ENCODE peak calls at places on chromosomes 5 and 9, in seven cellular contexts. L, I, N, V, D, R and W are unnamed samples.

GRCh38 chr5:95808686-95809413 is 13.7 kb downstream of the GLRX start:
- DNase-seq in L (no peak), I (peak; percentile 60), N (no peak), V (peak; percentile 91), D (peak; percentile 99), R (peak; percentile 53), W (peak; percentile 83)

GRCh38 chr9:89482950-89483349 is 15.0 kb downstream of the SEMA4D start:
- DNase-seq in L (no peak), I (no peak), N (no peak), V (no peak), D (no peak), R (no peak), W (no peak)

GRCh38 chr9:135662758-135663450 is at the start of gene LCN9:
- DNase-seq in L (no peak), I (peak; percentile 30), N (no peak), V (no peak), D (no peak), R (no peak), W (no peak)

GRCh38 chr9:125493861-125494554 is 213.0 kb downstream of the MAPKAP1 start:
- DNase-seq in L (no peak), I (peak; percentile 23), N (no peak), V (no peak), D (no peak), R (no peak), W (no peak)

GRCh38 chr9:22307013-22307711 is 139.5 kb upstream of the DMRTA1 start:
- DNase-seq in L (no peak), I (peak; percentile 80), N (peak; percentile 26), V (peak; percentile 3), D (peak; percentile 24), R (no peak), W (no peak)

GRCh38 chr9:128193469-128194096 is 2.2 kb upstream of the CIZ1 start:
- DNase-seq in L (no peak), I (no peak), N (no peak), V (no peak), D (no peak), R (no peak), W (no peak)

GRCh38 chr9:132670359-132670815 is at the start of gene GTF3C4:
- DNase-seq in L (peak; percentile 95), I (peak; percentile 23), N (peak; percentile 87), V (peak; percentile 89), D (peak; percentile 68), R (peak; percentile 87), W (peak; percentile 90)

GRCh38 chr9:122200960-122201635 is 27.7 kb downstream of the LHX6 start:
- DNase-seq in L (peak; percentile 20), I (peak; percentile 54), N (no peak), V (no peak), D (peak; percentile 60), R (no peak), W (no peak)

GRCh38 chr5:73280821-73281746 is 108.1 kb downstream of the TMEM174 start:
- DNase-seq in L (no peak), I (peak; percentile 76), N (no peak), V (no peak), D (no peak), R (peak; percentile 71), W (no peak)

GRCh38 chr9:121267689-121268597 is at the start of gene GSN:
- DNase-seq in L (peak; percentile 97), I (peak; percentile 53), N (peak; percentile 43), V (peak; percentile 86), D (peak; percentile 43), R (peak; percentile 81), W (no peak)

GRCh38 chr5:173629628-173630027 is 13.2 kb upstream of the BOD1 start:
- DNase-seq in L (no peak), I (no peak), N (peak; percentile 44), V (peak; percentile 39), D (peak; percentile 24), R (no peak), W (no peak)

GRCh38 chr5:149337746-149338145 is 7.6 kb upstream of the GRPEL2 start:
- DNase-seq in L (no peak), I (no peak), N (no peak), V (no peak), D (no peak), R (no peak), W (no peak)

GRCh38 chr9:108049026-108049591 is 559.5 kb upstream of the KLF4 start:
- DNase-seq in L (no peak), I (peak; percentile 94), N (no peak), V (no peak), D (no peak), R (no peak), W (no peak)

GRCh38 chr5:97142521-97143254 is at the start of gene LIX1:
- DNase-seq in L (no peak), I (peak; percentile 54), N (peak; percentile 41), V (peak; percentile 29), D (peak; percentile 75), R (no peak), W (no peak)

GRCh38 chr5:10725636-10726035 is 35.4 kb downstream of the DAP start:
- DNase-seq in L (no peak), I (no peak), N (no peak), V (no peak), D (no peak), R (no peak), W (no peak)

GRCh38 chr5:129747847-129748407 is at the start of gene MINAR2:
- DNase-seq in L (no peak), I (no peak), N (no peak), V (no peak), D (no peak), R (no peak), W (no peak)

GRCh38 chr5:54547711-54548250 is 30.2 kb downstream of the SNX18 start:
- DNase-seq in L (no peak), I (peak; percentile 87), N (no peak), V (no peak), D (no peak), R (peak; percentile 34), W (peak; percentile 76)

GRCh38 chr5:16987776-16988175 is 51.7 kb upstream of the MYO10 start:
- DNase-seq in L (no peak), I (no peak), N (no peak), V (no peak), D (no peak), R (no peak), W (no peak)

GRCh38 chr9:129483467-129484324 is 137.2 kb downstream of the C9orf50 start:
- DNase-seq in L (peak; percentile 87), I (peak; percentile 95), N (no peak), V (no peak), D (no peak), R (peak; percentile 87), W (peak; percentile 96)

GRCh38 chr9:34651286-34651685 is 699 bp upstream of the IL11RA start:
- DNase-seq in L (no peak), I (peak; percentile 43), N (no peak), V (no peak), D (no peak), R (no peak), W (no peak)

GRCh38 chr5:156956321-156956720 is 6.7 kb downstream of the TIMD4 start:
- DNase-seq in L (no peak), I (no peak), N (no peak), V (no peak), D (no peak), R (no peak), W (no peak)

GRCh38 chr5:155200608-155201007 is 187.1 kb downstream of the KIF4B start:
- DNase-seq in L (no peak), I (no peak), N (no peak), V (no peak), D (no peak), R (no peak), W (no peak)

GRCh38 chr5:663436-664342 is 29.5 kb downstream of the TPPP start:
- DNase-seq in L (peak; percentile 76), I (no peak), N (no peak), V (no peak), D (no peak), R (no peak), W (no peak)

GRCh38 chr9:133534346-133535284 is at the start of gene ADAMTSL2:
- DNase-seq in L (peak; percentile 83), I (peak; percentile 63), N (peak; percentile 39), V (no peak), D (peak; percentile 32), R (peak; percentile 38), W (peak; percentile 77)

GRCh38 chr5:171520300-171521170 is 101.1 kb downstream of the FGF18 start:
- DNase-seq in L (no peak), I (no peak), N (no peak), V (no peak), D (no peak), R (no peak), W (no peak)

GRCh38 chr5:67992919-67993318 is 222.6 kb upstream of the PIK3R1 start:
- DNase-seq in L (no peak), I (peak; percentile 39), N (no peak), V (no peak), D (no peak), R (no peak), W (no peak)

GRCh38 chr5:62376064-62376463 is 27.6 kb downstream of the DIMT1 start:
- DNase-seq in L (no peak), I (peak; percentile 42), N (no peak), V (no peak), D (no peak), R (no peak), W (no peak)

GRCh38 chr9:4742246-4742645 is 1.2 kb upstream of the AK3 start:
- DNase-seq in L (no peak), I (no peak), N (no peak), V (no peak), D (no peak), R (no peak), W (no peak)

GRCh38 chr5:178465228-178465860 is 124.8 kb downstream of the COL23A1 start:
- DNase-seq in L (no peak), I (no peak), N (no peak), V (no peak), D (no peak), R (no peak), W (no peak)

GRCh38 chr9:137689745-137690529 is 71.1 kb downstream of the EHMT1 start:
- DNase-seq in L (no peak), I (peak; percentile 92), N (no peak), V (no peak), D (peak; percentile 44), R (no peak), W (no peak)

GRCh38 chr5:79841172-79841571 is 149.9 kb downstream of the MTX3 start:
- DNase-seq in L (no peak), I (no peak), N (no peak), V (no peak), D (no peak), R (no peak), W (no peak)

GRCh38 chr5:171855798-171856772 is 70.5 kb downstream of the SMIM23 start:
- DNase-seq in L (no peak), I (peak; percentile 54), N (no peak), V (no peak), D (peak; percentile 95), R (no peak), W (no peak)

GRCh38 chr5:72878854-72879253 is 62.4 kb downstream of the TNPO1 start:
- DNase-seq in L (no peak), I (no peak), N (no peak), V (no peak), D (no peak), R (no peak), W (no peak)

GRCh38 chr9:130548103-130548502 is 31.3 kb upstream of the FUBP3 start:
- DNase-seq in L (no peak), I (no peak), N (no peak), V (no peak), D (no peak), R (no peak), W (no peak)

GRCh38 chr5:113212244-113212920 is 222.4 kb downstream of the TSSK1B start:
- DNase-seq in L (no peak), I (peak; percentile 75), N (no peak), V (no peak), D (peak; percentile 43), R (no peak), W (no peak)

GRCh38 chr9:108271646-108272349 is 584.0 kb downstream of the ACTL7B start:
- DNase-seq in L (no peak), I (peak; percentile 81), N (no peak), V (no peak), D (no peak), R (no peak), W (no peak)

GRCh38 chr5:157571357-157571827 is 4.2 kb downstream of the ADAM19 start:
- DNase-seq in L (no peak), I (peak; percentile 85), N (no peak), V (peak; percentile 69), D (peak; percentile 83), R (no peak), W (no peak)

GRCh38 chr5:171483453-171484177 is 64.2 kb downstream of the FGF18 start:
- DNase-seq in L (no peak), I (peak; percentile 36), N (no peak), V (no peak), D (no peak), R (peak; percentile 34), W (peak; percentile 88)